ENCODE peak calls at places on chromosomes 5 and 9, in four cellular contexts. One of them, this sample, is unnamed. For H3K4me1 and H3K9me3, the result is how much of the 10 kb centered on the place peaks cover.

GRCh38 chr5:94613583-94613982 is 4.8 kb downstream of the KIAA0825 start:
- DNase-seq in astrocyte: no peak
- DNase-seq in H1: no peak
- DNase-seq in spleen: no peak
- DNase-seq in this sample: no peak

GRCh38 chr5:147490989-147491388 is 18.9 kb downstream of the DPYSL3 start:
- DNase-seq in astrocyte: no peak
- DNase-seq in H1: no peak
- DNase-seq in spleen: no peak
- DNase-seq in this sample: no peak

GRCh38 chr5:145718956-145719355 is 116.2 kb downstream of the PRELID2 start:
- DNase-seq in astrocyte: peak
- DNase-seq in H1: no peak
- DNase-seq in spleen: no peak
- DNase-seq in this sample: no peak

GRCh38 chr5:223791-224190 is 5.7 kb downstream of the SDHA start:
- DNase-seq in astrocyte: no peak
- DNase-seq in H1: no peak
- DNase-seq in spleen: no peak
- DNase-seq in this sample: no peak

GRCh38 chr5:37966291-37966690 is 126.5 kb upstream of the GDNF start:
- DNase-seq in astrocyte: no peak
- DNase-seq in H1: no peak
- DNase-seq in spleen: no peak
- DNase-seq in this sample: no peak

GRCh38 chr5:173643964-173644363 is 27.5 kb upstream of the BOD1 start:
- DNase-seq in astrocyte: peak
- DNase-seq in H1: peak
- DNase-seq in spleen: no peak
- DNase-seq in this sample: peak

GRCh38 chr5:56206126-56206525 is 27.0 kb downstream of the ANKRD55 start:
- DNase-seq in astrocyte: peak
- DNase-seq in H1: no peak
- DNase-seq in spleen: no peak
- DNase-seq in this sample: no peak

GRCh38 chr5:81755320-81755719 is 4.4 kb upstream of the SSBP2 start:
- DNase-seq in astrocyte: peak
- DNase-seq in H1: no peak
- DNase-seq in spleen: no peak
- DNase-seq in this sample: no peak

GRCh38 chr5:39231705-39232525 is 12.6 kb upstream of the FYB1 start:
- DNase-seq in astrocyte: peak
- DNase-seq in H1: no peak
- DNase-seq in spleen: no peak
- DNase-seq in this sample: no peak

GRCh38 chr9:21657966-21658667 is 144.3 kb upstream of the MTAP start:
- DNase-seq in astrocyte: peak
- DNase-seq in H1: no peak
- DNase-seq in spleen: no peak
- DNase-seq in this sample: no peak

GRCh38 chr5:167361841-167362240 is 929.6 kb upstream of the WWC1 start:
- DNase-seq in astrocyte: peak
- DNase-seq in H1: no peak
- DNase-seq in spleen: no peak
- DNase-seq in this sample: no peak

GRCh38 chr5:117621921-117622320 is 1047.3 kb upstream of the SEMA6A start:
- DNase-seq in astrocyte: no peak
- DNase-seq in H1: no peak
- DNase-seq in spleen: no peak
- DNase-seq in this sample: no peak

GRCh38 chr5:173762930-173763329 is 125.2 kb upstream of the CPEB4 start:
- DNase-seq in astrocyte: no peak
- DNase-seq in H1: no peak
- DNase-seq in spleen: no peak
- DNase-seq in this sample: no peak

GRCh38 chr9:90909225-90909624 is 107.6 kb downstream of the SYK start:
- DNase-seq in astrocyte: no peak
- DNase-seq in H1: no peak
- DNase-seq in spleen: no peak
- DNase-seq in this sample: no peak

GRCh38 chr9:5042661-5043178 is 57.6 kb downstream of the JAK2 start:
- DNase-seq in astrocyte: no peak
- DNase-seq in H1: no peak
- DNase-seq in spleen: peak
- DNase-seq in this sample: no peak

GRCh38 chr5:79020861-79021561 is 35.9 kb upstream of the ARSB start:
- DNase-seq in astrocyte: peak
- DNase-seq in H1: peak
- DNase-seq in spleen: no peak
- DNase-seq in this sample: no peak

GRCh38 chr5:127979475-127979874 is 104.1 kb upstream of the SLC12A2 start:
- DNase-seq in astrocyte: no peak
- DNase-seq in H1: no peak
- DNase-seq in spleen: no peak
- DNase-seq in this sample: no peak

GRCh38 chr5:127976525-127976924 is 107.0 kb upstream of the SLC12A2 start:
- DNase-seq in astrocyte: no peak
- DNase-seq in H1: no peak
- DNase-seq in spleen: no peak
- DNase-seq in this sample: no peak

GRCh38 chr5:127976991-127977717 is 106.4 kb upstream of the SLC12A2 start:
- DNase-seq in astrocyte: no peak
- DNase-seq in H1: no peak
- DNase-seq in spleen: no peak
- DNase-seq in this sample: no peak

GRCh38 chr5:127978738-127979300 is 104.7 kb upstream of the SLC12A2 start:
- DNase-seq in astrocyte: no peak
- DNase-seq in H1: no peak
- DNase-seq in spleen: no peak
- DNase-seq in this sample: no peak

DNA sequence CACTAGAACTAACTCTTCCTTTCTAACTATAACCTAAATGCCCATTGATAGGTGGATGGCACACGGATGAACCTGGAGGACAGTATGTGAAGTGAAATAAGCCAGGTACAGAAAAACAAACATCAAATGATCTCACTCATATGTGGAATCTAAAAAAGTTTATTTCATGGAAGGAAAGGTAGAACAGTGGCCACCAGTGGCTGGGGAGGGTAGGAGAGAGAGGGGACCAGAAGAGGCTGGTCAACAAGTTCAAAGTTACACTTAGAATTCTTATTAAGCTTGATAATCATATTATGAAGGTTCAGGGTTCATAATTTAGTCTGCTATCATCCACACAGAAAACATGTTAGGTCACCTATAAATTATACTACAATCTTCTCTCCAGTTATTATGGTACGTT is 107.6 kb upstream of the SLC12A2 start:
- DNase-seq in astrocyte: no peak
- DNase-seq in H1: no peak
- DNase-seq in spleen: no peak
- DNase-seq in this sample: no peak
- TF ChIP-seq CTCF in astrocyte: no peak
- TF ChIP-seq CTCF in H1: peak
- TF ChIP-seq CTCF in spleen: no peak
- TF ChIP-seq CTCF in this sample: peak

DNA sequence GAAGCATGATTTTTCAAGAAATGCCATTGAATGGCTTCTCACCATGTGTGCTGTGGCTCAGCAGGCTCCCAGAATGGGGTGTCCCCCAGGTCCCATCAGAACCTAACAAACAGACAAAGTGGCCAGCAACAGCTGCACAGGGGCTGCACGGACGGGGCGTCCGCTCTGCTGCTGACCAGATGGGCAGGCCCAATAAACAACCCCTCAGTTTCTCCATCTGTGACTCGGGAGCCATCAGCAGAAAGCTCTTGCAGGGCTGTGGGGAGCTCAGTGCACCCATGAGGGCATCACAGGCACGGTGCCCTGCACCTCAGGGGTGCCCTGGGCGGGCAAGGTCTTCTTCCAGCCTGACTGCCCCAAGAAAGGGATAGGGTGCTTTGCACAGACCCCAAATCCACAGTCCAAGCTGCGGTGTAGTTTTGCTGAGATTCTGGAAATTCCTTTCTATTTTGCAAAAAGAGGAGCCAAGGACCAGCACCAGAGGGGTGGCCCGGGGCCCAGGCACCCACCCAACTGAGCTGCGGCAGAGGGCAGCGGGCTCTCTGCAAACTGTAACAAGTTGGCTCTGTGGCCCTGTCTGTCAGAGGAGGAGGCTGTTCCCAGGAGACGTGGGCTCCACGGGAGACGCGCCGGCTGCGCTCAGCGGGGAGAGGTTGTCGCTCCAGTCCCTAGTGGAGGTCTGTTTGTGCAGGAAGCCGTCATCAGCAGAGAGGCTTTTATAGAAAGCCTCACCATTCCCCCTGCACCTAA is 138.7 kb upstream of the PPP1R26 start:
- DNase-seq in astrocyte: no peak
- DNase-seq in H1: no peak
- DNase-seq in spleen: peak
- DNase-seq in this sample: peak
- H3K4me1 ChIP-seq in astrocyte: under half
- H3K4me1 ChIP-seq in H1: under half
- H3K4me1 ChIP-seq in spleen: under half
- H3K4me1 ChIP-seq in this sample: under half

GRCh38 chr5:5632678-5633077 is 210.2 kb downstream of the ICE1 start:
- DNase-seq in astrocyte: no peak
- DNase-seq in H1: no peak
- DNase-seq in spleen: no peak
- DNase-seq in this sample: no peak

GRCh38 chr5:5629579-5629978 is 207.1 kb downstream of the ICE1 start:
- DNase-seq in astrocyte: no peak
- DNase-seq in H1: no peak
- DNase-seq in spleen: no peak
- DNase-seq in this sample: no peak

GRCh38 chr5:5633579-5633978 is 211.1 kb downstream of the ICE1 start:
- DNase-seq in astrocyte: no peak
- DNase-seq in H1: no peak
- DNase-seq in spleen: no peak
- DNase-seq in this sample: no peak

GRCh38 chr5:5626412-5626811 is 203.9 kb downstream of the ICE1 start:
- DNase-seq in astrocyte: no peak
- DNase-seq in H1: no peak
- DNase-seq in spleen: no peak
- DNase-seq in this sample: no peak

DNA sequence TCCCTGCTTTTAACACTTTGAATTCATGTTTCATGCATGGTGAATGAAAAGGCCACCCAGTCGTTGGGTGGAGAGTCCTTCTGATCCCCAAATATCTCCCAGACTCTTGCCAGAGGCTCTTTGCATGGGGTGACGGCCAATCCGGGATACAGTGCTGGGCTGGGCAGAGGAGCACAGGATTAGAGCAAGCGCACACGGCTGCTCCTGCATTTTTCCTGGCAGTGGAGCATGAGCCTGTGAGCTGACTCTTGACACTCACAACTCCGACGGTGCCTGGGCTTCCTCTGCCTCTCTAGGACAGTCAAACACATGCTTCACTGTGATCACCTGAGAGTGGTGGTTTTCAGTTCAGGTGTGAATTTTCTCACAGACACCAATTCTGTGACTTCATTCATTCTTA is 206.4 kb downstream of the ICE1 start:
- DNase-seq in astrocyte: no peak
- DNase-seq in H1: no peak
- DNase-seq in spleen: no peak
- DNase-seq in this sample: no peak
- H3K9me3 ChIP-seq in astrocyte: under half
- H3K9me3 ChIP-seq in H1: under half
- H3K9me3 ChIP-seq in spleen: under half
- H3K9me3 ChIP-seq in this sample: under half

DNA sequence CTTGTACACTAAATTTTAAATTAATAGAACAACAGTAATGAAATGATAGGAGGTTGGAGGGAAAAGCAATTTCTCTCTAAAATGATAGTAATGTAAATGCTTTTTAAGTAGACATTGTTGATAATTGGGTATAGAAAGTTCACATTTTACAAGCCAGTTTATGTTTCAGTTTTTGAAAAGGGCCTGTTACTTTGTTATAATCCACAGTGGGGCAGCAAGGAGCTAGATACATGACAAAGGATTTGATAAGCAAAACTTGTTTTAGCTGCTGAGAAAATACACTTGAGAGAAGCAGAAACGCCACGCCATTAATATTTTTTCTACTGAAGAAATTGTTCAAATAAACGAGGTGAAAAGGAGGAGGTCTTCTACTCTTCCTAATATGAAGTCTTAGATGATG is 30.2 kb downstream of the SREK1 start:
- DNase-seq in astrocyte: no peak
- DNase-seq in H1: no peak
- DNase-seq in spleen: no peak
- DNase-seq in this sample: no peak
- TF ChIP-seq CTCF in astrocyte: peak
- TF ChIP-seq CTCF in H1: no peak
- TF ChIP-seq CTCF in spleen: no peak
- TF ChIP-seq CTCF in this sample: peak

GRCh38 chr5:134224905-134225779 is 731 bp downstream of the PPP2CA start:
- DNase-seq in astrocyte: peak
- DNase-seq in H1: peak
- DNase-seq in spleen: peak
- DNase-seq in this sample: peak
- H3K4me1 ChIP-seq in astrocyte: under half
- H3K4me1 ChIP-seq in H1: under half
- H3K4me1 ChIP-seq in spleen: half or more
- H3K4me1 ChIP-seq in this sample: under half

DNA sequence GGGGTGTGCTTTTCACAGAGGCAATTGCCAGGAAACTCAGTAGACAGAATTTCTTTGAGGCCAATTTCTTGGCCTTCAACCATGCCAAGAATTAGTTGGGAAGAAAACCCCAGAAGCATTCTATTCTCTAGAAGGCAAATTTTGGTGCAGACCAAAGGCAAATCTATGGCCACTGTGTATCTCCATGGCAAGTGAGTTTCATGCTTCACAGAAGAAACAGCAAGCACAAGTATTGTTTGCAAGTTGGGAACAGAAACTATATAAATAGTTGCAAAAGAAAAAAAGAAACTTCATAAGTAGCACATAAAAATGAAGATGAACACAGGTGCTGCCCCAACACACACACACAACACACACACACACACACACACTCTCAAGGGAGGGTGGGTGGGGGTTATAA is 197.3 kb downstream of the PARP8 start:
- DNase-seq in astrocyte: no peak
- DNase-seq in H1: no peak
- DNase-seq in spleen: no peak
- DNase-seq in this sample: no peak
- H3K9me3 ChIP-seq in astrocyte: under half
- H3K9me3 ChIP-seq in H1: under half
- H3K9me3 ChIP-seq in spleen: under half
- H3K9me3 ChIP-seq in this sample: under half

DNA sequence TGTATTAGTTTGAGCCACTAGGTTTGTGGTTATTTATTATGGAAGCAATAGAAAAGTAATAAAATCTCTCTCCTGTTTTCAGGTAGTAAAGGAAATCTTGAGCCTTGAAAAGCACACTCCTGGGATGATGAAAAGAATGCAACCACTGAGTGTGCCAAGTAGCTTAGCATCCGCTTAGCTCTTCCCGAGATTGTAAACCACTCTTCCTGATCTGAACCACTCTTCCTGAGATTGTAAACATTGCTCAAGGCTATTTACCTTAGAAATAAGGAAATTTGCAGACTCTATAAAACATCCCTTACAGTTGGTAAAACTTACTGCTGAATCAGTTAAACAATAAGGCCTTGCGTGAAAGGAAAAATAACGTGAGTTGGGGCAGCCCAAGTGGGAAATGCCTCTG is 17.4 kb upstream of the IL33 start:
- DNase-seq in astrocyte: no peak
- DNase-seq in H1: no peak
- DNase-seq in spleen: no peak
- DNase-seq in this sample: no peak
- TF ChIP-seq CTCF in astrocyte: no peak
- TF ChIP-seq CTCF in H1: no peak
- TF ChIP-seq CTCF in spleen: no peak
- TF ChIP-seq CTCF in this sample: no peak

GRCh38 chr9:127754761-127755557 is 19.9 kb upstream of the TOR2A start:
- DNase-seq in astrocyte: no peak
- DNase-seq in H1: peak
- DNase-seq in spleen: no peak
- DNase-seq in this sample: no peak
- H3K4me1 ChIP-seq in astrocyte: under half
- H3K4me1 ChIP-seq in H1: under half
- H3K4me1 ChIP-seq in spleen: half or more
- H3K4me1 ChIP-seq in this sample: under half